ENCODE peak calls at places on chromosomes 7 and 10, in eight cellular contexts. Z is cardiac muscle cell, K is cardiac fibroblast, L is lower lobe of right lung, D is A673, V is heart left ventricle, T is psoas muscle, P is colonic mucosa. X is an unnamed sample.

GRCh38 chr10:63822496-63822895 is 301.3 kb downstream of the REEP3 start:
- DNase-seq in Z (no peak), K (no peak), L (no peak), D (no peak), V (no peak), T (no peak), P (no peak), X (no peak)

GRCh38 chr7:99504281-99504602 is 220 bp upstream of the ZKSCAN5 start:
- DNase-seq in Z (peak; percentile 99), K (no peak), L (no peak), D (peak; percentile 99), V (no peak), T (no peak), P (no peak), X (no peak)

GRCh38 chr10:7520496-7521485 is 110.0 kb upstream of the SFMBT2 start:
- DNase-seq in Z (no peak), K (no peak), L (no peak), D (peak; percentile 55), V (no peak), T (no peak), P (no peak), X (no peak)

GRCh38 chr7:156156734-156157408 is 344.6 kb upstream of the SHH start:
- DNase-seq in Z (no peak), K (no peak), L (no peak), D (peak; percentile 10), V (no peak), T (no peak), P (no peak), X (no peak)

GRCh38 chr10:29472268-29473086 is 162.3 kb downstream of the SVIL start:
- DNase-seq in Z (no peak), K (no peak), L (no peak), D (no peak), V (no peak), T (no peak), P (no peak), X (no peak)

GRCh38 chr7:35646289-35647033 is 48.5 kb downstream of the HERPUD2 start:
- DNase-seq in Z (no peak), K (peak; percentile 31), L (no peak), D (peak; percentile 76), V (no peak), T (no peak), P (no peak), X (peak; percentile 17)

GRCh38 chr10:484441-484924 is 205.0 kb downstream of the DIP2C start:
- DNase-seq in Z (peak; percentile 15), K (peak; percentile 19), L (no peak), D (peak; percentile 92), V (no peak), T (peak; percentile 70), P (peak; percentile 34), X (peak; percentile 14)

GRCh38 chr10:98309366-98310355 is 41.7 kb upstream of the LOXL4 start:
- DNase-seq in Z (peak; percentile 83), K (peak; percentile 87), L (peak; percentile 71), D (peak; percentile 72), V (peak; percentile 80), T (peak; percentile 88), P (peak; percentile 64), X (peak; percentile 83)

GRCh38 chr7:100568936-100569844 is 4.5 kb downstream of the SAP25 start:
- DNase-seq in Z (peak; percentile 72), K (peak; percentile 66), L (peak; percentile 76), D (peak; percentile 67), V (peak; percentile 56), T (peak; percentile 67), P (peak; percentile 79), X (peak; percentile 54)

DNA sequence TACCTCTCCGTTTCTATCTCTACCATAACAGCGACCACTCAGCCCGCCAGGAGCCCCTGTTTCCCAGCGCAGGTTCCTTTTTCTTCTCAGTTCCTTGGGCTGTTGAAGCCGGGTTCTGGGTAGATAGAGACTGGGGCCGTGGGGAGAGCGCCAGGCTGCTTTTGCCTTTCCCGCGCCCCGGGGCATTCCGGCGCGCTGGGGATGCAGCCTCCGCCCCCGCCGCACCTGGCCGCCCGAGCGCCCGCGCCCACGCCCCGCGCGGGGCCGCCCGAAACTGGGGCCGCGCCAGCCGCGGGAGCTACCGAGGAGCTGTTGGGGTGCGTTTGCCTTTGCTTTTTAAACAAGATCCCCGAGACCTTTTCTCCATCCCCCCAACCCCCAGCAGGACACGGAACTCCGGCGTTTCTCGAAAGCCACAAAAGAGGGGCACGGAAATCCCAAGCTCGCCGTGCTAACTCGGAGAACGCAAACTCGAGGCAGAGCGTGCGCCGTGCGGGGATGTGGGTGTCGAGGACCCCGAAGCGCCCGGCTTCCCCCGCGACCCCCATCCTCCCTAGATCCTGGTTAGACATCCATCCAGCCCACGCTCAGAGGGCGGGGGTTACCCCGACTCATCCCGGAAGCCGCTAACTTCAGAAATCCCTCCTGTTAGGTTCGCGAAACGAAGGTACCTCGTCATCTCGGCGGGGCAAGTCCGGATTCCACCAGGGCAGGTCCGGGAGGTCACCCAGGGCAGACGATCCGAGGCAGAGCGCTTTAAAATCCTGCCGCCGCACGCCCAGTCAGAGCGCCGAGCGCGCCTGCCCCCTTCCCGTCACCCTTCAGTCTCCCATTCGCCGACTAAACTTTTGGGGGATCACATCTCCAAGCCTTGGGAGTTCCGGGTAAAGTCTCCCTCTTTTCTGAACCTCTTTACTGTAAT is 1.0 kb downstream of the GRM8 start:
- DNase-seq in Z (peak; percentile 37), K (no peak), L (no peak), D (peak; percentile 0), V (no peak), T (peak; percentile 55), P (peak; percentile 35), X (no peak)
- H3K4me3 ChIP-seq in Z (peak overlapping the region; percentile 39), K (peak overlapping the region; percentile 69), L (peak overlapping the region; percentile 77), D (peak overlapping the region; percentile 65), V (peak overlapping the region; percentile 61), T (peak overlapping the region; percentile 83), P (peak overlapping the region; percentile 93), X (peak overlapping the region; percentile 18)

GRCh38 chr7:2757904-2758672 is 70.1 kb downstream of the AMZ1 start:
- DNase-seq in Z (peak; percentile 55), K (peak; percentile 96), L (no peak), D (peak; percentile 91), V (peak; percentile 48), T (no peak), P (peak; percentile 45), X (peak; percentile 99)
- H3K4me3 ChIP-seq in Z (no peak overlapping the region), K (no peak overlapping the region), L (no peak overlapping the region), D (no peak overlapping the region), V (no peak overlapping the region), T (peak overlapping the region; percentile 26), P (no peak overlapping the region), X (peak overlapping the region; percentile 27)

DNA sequence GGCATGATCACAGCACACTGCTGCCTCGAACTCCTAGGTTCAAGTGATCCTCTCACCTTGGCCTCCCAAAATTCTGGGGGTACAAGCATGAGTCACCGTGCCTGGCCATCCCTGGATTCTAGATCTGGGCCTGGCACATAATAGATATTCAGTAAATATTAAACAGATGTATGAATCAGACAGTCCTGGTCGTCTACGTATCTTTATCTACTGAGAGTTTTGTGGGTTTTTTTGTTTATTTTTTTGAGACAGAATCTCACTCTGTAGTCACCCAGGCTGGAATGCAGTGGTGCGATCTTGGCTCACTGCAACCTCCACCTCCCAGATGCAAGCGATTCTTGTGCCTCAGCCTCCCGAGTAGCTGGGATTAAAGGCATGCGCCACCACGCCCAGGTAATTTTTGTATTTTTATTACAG is 24.3 kb upstream of the ITGB1 start:
- DNase-seq in Z (no peak), K (peak; percentile 71), L (no peak), D (no peak), V (no peak), T (no peak), P (no peak), X (peak; percentile 92)
- H3K4me3 ChIP-seq in Z (no peak overlapping the region), K (no peak overlapping the region), L (no peak overlapping the region), D (no peak overlapping the region), V (no peak overlapping the region), T (no peak overlapping the region), P (no peak overlapping the region), X (no peak overlapping the region)

GRCh38 chr7:150685219-150686029 is at the start of gene GIMAP2:
- DNase-seq in Z (no peak), K (peak; percentile 10), L (no peak), D (peak; percentile 54), V (no peak), T (no peak), P (peak; percentile 38), X (peak; percentile 48)

GRCh38 chr7:150688630-150689029 is 3.1 kb downstream of the GIMAP2 start:
- DNase-seq in Z (no peak), K (no peak), L (no peak), D (no peak), V (no peak), T (no peak), P (no peak), X (no peak)

DNA sequence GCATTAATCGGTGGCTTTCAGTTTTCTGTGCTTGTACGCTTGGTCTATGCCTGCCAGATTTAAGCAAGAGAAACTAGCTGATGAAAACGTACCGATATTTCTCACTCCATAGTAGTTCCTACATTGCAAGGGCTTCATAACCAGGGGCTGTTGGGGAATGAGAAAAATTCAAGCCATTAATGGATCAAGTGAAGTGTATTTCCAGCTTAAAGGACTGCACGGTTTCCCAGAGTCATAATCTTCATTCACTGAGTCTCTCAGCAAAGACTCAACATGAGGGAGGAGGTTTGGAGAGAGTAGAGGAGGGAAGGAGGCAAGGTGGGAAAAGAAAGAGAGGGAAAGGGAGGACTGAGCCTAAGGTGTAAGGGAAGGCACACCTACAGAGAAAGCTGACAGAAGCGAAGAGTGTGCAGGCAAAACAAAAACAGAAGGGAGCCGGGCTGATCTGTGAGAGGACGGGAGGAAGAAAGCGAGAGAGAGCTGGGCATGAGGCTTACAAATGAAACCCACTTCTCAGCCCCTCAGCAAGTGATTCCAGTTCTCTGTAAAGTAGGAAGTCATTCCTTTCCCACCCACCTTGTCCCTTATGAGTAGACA is 622 bp downstream of the GIMAP2 start:
- DNase-seq in Z (no peak), K (no peak), L (no peak), D (peak; percentile 7), V (no peak), T (no peak), P (no peak), X (no peak)
- H3K4me3 ChIP-seq in Z (no peak overlapping the region), K (no peak overlapping the region), L (peak overlapping the region; percentile 59), D (peak overlapping the region; percentile 45), V (peak overlapping the region; percentile 57), T (peak overlapping the region; percentile 56), P (peak overlapping the region; percentile 14), X (peak overlapping the region; percentile 60)

DNA sequence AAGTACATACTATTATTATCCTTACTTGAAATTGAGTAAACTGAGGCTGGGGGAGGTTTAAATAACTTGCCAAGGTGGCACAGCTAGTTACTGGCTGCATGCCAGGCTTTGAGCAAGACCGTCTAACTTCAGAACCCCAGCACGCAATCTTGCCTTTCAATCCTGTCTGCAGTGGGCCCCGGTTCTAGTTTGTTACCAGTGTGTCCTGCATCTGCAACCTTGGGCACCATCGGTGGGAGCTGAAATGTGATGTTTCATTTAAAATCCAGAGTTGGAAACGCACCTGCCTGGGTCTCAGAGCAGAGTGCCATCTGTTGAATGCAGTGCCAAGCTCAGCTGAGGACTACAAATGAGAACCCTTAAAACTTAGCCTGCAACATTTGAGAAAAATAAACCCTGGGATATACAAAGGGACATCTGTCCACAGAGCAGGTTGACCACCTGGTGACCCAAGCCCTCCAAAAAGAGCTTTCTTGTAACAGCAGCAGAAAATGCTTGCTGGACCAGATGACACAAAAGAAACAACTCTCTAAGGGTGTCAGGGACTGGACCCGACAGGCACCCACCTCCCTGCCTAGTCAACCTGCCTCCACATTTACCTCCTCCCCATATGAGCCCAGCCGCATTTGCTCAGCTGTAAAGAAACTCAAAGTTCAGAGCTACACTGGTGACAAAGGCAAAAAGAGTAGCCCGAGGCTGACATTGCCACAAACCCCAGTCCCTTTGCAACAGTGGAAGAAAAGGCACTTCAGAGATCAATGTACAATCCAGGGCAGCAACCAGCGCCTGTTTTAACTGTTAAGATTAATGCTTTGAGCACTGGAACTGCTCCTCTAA is 1.7 kb downstream of the SH3PXD2A start:
- DNase-seq in Z (no peak), K (no peak), L (no peak), D (no peak), V (peak; percentile 38), T (no peak), P (peak; percentile 48), X (no peak)
- H3K4me3 ChIP-seq in Z (peak overlapping the region; percentile 87), K (no peak overlapping the region), L (peak overlapping the region; percentile 73), D (peak overlapping the region; percentile 73), V (peak overlapping the region; percentile 80), T (peak overlapping the region; percentile 96), P (peak overlapping the region; percentile 79), X (peak overlapping the region; percentile 60)